ENCODE peak calls at places on chromosome 19, in eight cellular contexts. One of them, this sample, is unnamed.

GRCh38 chr19:15291089-15291488 is 41.2 kb downstream of the BRD4 start:
- DNase-seq in endodermal cell: no peak
- DNase-seq in brain microvascular endothelial cell: peak
- DNase-seq in adrenal gland: no peak
- DNase-seq in fibroblast of lung: peak
- DNase-seq in uterus: no peak
- DNase-seq in body of pancreas: no peak
- DNase-seq in cardiac fibroblast: peak
- DNase-seq in this sample: no peak

GRCh38 chr19:47512183-47512947 is 2.5 kb downstream of the NAPA start:
- DNase-seq in endodermal cell: peak
- DNase-seq in brain microvascular endothelial cell: no peak
- DNase-seq in adrenal gland: peak
- DNase-seq in fibroblast of lung: peak
- DNase-seq in uterus: peak
- DNase-seq in body of pancreas: peak
- DNase-seq in cardiac fibroblast: peak
- DNase-seq in this sample: peak

GRCh38 chr19:49497790-49498106 is 1.5 kb downstream of the RPS11 start:
- DNase-seq in endodermal cell: no peak
- DNase-seq in brain microvascular endothelial cell: no peak
- DNase-seq in adrenal gland: no peak
- DNase-seq in fibroblast of lung: no peak
- DNase-seq in uterus: no peak
- DNase-seq in body of pancreas: no peak
- DNase-seq in cardiac fibroblast: no peak
- DNase-seq in this sample: no peak

GRCh38 chr19:35977446-35978222 is 17.4 kb upstream of the SDHAF1 start:
- DNase-seq in endodermal cell: peak
- DNase-seq in brain microvascular endothelial cell: no peak
- DNase-seq in adrenal gland: no peak
- DNase-seq in fibroblast of lung: no peak
- DNase-seq in uterus: no peak
- DNase-seq in body of pancreas: no peak
- DNase-seq in cardiac fibroblast: no peak
- DNase-seq in this sample: peak

GRCh38 chr19:1050989-1051788 is 11.3 kb downstream of the ABCA7 start:
- DNase-seq in endodermal cell: no peak
- DNase-seq in brain microvascular endothelial cell: no peak
- DNase-seq in adrenal gland: no peak
- DNase-seq in fibroblast of lung: no peak
- DNase-seq in uterus: no peak
- DNase-seq in body of pancreas: no peak
- DNase-seq in cardiac fibroblast: no peak
- DNase-seq in this sample: no peak

GRCh38 chr19:39941615-39942507 is 7.4 kb upstream of the FCGBP start:
- DNase-seq in endodermal cell: no peak
- DNase-seq in brain microvascular endothelial cell: peak
- DNase-seq in adrenal gland: no peak
- DNase-seq in fibroblast of lung: peak
- DNase-seq in uterus: no peak
- DNase-seq in body of pancreas: no peak
- DNase-seq in cardiac fibroblast: peak
- DNase-seq in this sample: peak

GRCh38 chr19:39506944-39507714 is 7.8 kb upstream of the SELENOV start:
- DNase-seq in endodermal cell: peak
- DNase-seq in brain microvascular endothelial cell: peak
- DNase-seq in adrenal gland: no peak
- DNase-seq in fibroblast of lung: peak
- DNase-seq in uterus: no peak
- DNase-seq in body of pancreas: no peak
- DNase-seq in cardiac fibroblast: peak
- DNase-seq in this sample: peak

GRCh38 chr19:647566-648284 is 8.0 kb downstream of the FGF22 start:
- DNase-seq in endodermal cell: no peak
- DNase-seq in brain microvascular endothelial cell: no peak
- DNase-seq in adrenal gland: no peak
- DNase-seq in fibroblast of lung: no peak
- DNase-seq in uterus: no peak
- DNase-seq in body of pancreas: no peak
- DNase-seq in cardiac fibroblast: no peak
- DNase-seq in this sample: no peak

GRCh38 chr19:38711726-38712153 is 32.5 kb downstream of the CAPN12 start:
- DNase-seq in endodermal cell: no peak
- DNase-seq in brain microvascular endothelial cell: peak
- DNase-seq in adrenal gland: peak
- DNase-seq in fibroblast of lung: peak
- DNase-seq in uterus: no peak
- DNase-seq in body of pancreas: peak
- DNase-seq in cardiac fibroblast: peak
- DNase-seq in this sample: no peak

DNA sequence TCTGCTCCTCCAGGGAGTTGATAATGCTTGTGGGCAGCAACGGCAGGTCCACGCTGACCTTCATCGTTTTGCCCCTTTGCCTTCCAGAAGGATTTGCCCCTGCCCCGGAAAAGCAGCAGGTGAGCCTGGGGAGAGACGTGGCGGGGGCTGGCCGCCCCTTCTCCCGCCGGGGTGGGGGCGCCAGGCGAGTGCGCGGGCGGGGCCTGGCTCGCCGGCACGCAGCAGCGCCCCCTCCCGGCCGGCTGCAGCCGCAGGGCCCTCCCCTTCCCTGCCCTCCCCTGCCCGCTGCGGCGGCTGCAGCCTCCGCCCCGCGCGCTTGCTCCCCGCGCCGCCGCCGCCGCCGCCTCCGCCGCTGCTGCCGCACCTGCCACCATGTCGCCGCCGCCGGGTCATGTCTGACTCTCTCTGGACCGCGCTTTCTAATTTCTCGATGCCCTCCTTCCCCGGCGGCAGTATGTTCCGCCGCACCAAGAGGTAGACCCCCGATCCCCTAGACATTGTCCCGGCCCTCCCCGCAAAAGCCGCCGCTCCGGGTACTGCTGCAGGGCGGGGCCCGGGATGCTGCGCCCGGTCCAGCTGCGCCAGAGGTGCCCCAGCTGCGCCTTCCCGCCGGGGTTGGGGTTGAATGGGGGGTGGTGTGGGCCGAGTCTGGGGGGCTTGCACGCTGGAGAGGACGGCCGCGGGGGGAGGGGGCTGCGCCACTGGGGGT is at the start of gene MAST1:
- DNase-seq in endodermal cell: peak
- DNase-seq in brain microvascular endothelial cell: no peak
- DNase-seq in adrenal gland: no peak
- DNase-seq in fibroblast of lung: no peak
- DNase-seq in uterus: no peak
- DNase-seq in body of pancreas: peak
- DNase-seq in cardiac fibroblast: no peak
- DNase-seq in this sample: peak
- TF ChIP-seq CTCF in endodermal cell: peak
- TF ChIP-seq CTCF in brain microvascular endothelial cell: peak
- TF ChIP-seq CTCF in adrenal gland: peak
- TF ChIP-seq CTCF in fibroblast of lung: no peak
- TF ChIP-seq CTCF in uterus: peak
- TF ChIP-seq CTCF in body of pancreas: no peak
- TF ChIP-seq CTCF in cardiac fibroblast: no peak
- TF ChIP-seq CTCF in this sample: peak

DNA sequence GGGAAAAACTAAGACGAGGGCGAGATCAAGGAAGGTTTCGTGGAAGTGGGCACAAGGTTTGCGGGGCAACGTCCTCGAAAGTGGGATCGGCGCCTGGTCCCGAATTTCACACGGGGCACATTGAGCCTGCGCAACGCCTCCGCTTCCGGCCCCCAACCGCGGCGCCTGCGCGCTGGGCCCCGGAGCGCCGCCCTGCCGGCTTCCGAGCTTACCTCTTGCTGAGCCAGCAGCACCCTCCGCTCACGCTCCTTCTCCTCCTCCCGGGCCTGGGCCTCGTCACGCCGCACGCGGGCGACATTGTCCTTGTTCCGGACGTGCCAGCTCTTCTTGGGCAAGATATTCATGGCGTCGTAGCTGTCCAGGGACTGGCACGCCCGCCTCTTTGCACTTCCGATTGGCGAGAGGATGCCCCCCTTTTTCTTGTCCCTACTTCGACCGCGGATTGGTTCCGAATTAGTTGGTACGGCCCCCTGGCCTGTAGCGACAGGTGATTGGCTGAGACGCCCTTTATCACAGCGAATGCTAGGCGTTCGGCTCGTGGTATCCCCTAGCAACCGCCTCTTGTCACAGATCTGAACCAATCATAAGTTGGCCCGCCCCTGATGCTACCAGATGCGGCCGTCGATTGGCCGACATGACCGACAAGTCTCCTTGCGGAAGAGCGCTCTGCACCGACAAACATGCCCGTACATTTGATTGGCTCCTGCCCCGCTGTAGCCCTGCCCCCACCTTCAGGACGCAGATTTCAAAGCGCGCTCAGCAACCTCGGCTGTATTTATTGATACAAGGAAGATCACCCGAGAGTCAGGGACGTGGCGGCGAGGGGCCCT is at the start of gene LENG1:
- DNase-seq in endodermal cell: peak
- DNase-seq in brain microvascular endothelial cell: peak
- DNase-seq in adrenal gland: peak
- DNase-seq in fibroblast of lung: peak
- DNase-seq in uterus: peak
- DNase-seq in body of pancreas: peak
- DNase-seq in cardiac fibroblast: peak
- DNase-seq in this sample: peak
- TF ChIP-seq CTCF in endodermal cell: peak
- TF ChIP-seq CTCF in brain microvascular endothelial cell: peak
- TF ChIP-seq CTCF in adrenal gland: no peak
- TF ChIP-seq CTCF in fibroblast of lung: peak
- TF ChIP-seq CTCF in uterus: peak
- TF ChIP-seq CTCF in body of pancreas: no peak
- TF ChIP-seq CTCF in cardiac fibroblast: peak
- TF ChIP-seq CTCF in this sample: peak

GRCh38 chr19:41887711-41888382 is 4.9 kb downstream of the ARHGEF1 start:
- DNase-seq in endodermal cell: peak
- DNase-seq in brain microvascular endothelial cell: no peak
- DNase-seq in adrenal gland: no peak
- DNase-seq in fibroblast of lung: peak
- DNase-seq in uterus: no peak
- DNase-seq in body of pancreas: peak
- DNase-seq in cardiac fibroblast: peak
- DNase-seq in this sample: peak

GRCh38 chr19:41889896-41890295 is 6.9 kb downstream of the ARHGEF1 start:
- DNase-seq in endodermal cell: no peak
- DNase-seq in brain microvascular endothelial cell: no peak
- DNase-seq in adrenal gland: no peak
- DNase-seq in fibroblast of lung: no peak
- DNase-seq in uterus: no peak
- DNase-seq in body of pancreas: no peak
- DNase-seq in cardiac fibroblast: no peak
- DNase-seq in this sample: no peak

GRCh38 chr19:41888926-41889325 is 5.9 kb downstream of the ARHGEF1 start:
- DNase-seq in endodermal cell: no peak
- DNase-seq in brain microvascular endothelial cell: no peak
- DNase-seq in adrenal gland: no peak
- DNase-seq in fibroblast of lung: no peak
- DNase-seq in uterus: no peak
- DNase-seq in body of pancreas: no peak
- DNase-seq in cardiac fibroblast: no peak
- DNase-seq in this sample: no peak

GRCh38 chr19:41883821-41884733 is 1.1 kb downstream of the ARHGEF1 start:
- DNase-seq in endodermal cell: peak
- DNase-seq in brain microvascular endothelial cell: peak
- DNase-seq in adrenal gland: peak
- DNase-seq in fibroblast of lung: peak
- DNase-seq in uterus: peak
- DNase-seq in body of pancreas: peak
- DNase-seq in cardiac fibroblast: peak
- DNase-seq in this sample: peak

GRCh38 chr19:41886761-41887710 is 4.1 kb downstream of the ARHGEF1 start:
- DNase-seq in endodermal cell: no peak
- DNase-seq in brain microvascular endothelial cell: no peak
- DNase-seq in adrenal gland: no peak
- DNase-seq in fibroblast of lung: no peak
- DNase-seq in uterus: no peak
- DNase-seq in body of pancreas: no peak
- DNase-seq in cardiac fibroblast: no peak
- DNase-seq in this sample: no peak
- TF ChIP-seq CTCF in endodermal cell: no peak
- TF ChIP-seq CTCF in brain microvascular endothelial cell: no peak
- TF ChIP-seq CTCF in adrenal gland: no peak
- TF ChIP-seq CTCF in fibroblast of lung: no peak
- TF ChIP-seq CTCF in uterus: no peak
- TF ChIP-seq CTCF in body of pancreas: no peak
- TF ChIP-seq CTCF in cardiac fibroblast: no peak
- TF ChIP-seq CTCF in this sample: no peak

DNA sequence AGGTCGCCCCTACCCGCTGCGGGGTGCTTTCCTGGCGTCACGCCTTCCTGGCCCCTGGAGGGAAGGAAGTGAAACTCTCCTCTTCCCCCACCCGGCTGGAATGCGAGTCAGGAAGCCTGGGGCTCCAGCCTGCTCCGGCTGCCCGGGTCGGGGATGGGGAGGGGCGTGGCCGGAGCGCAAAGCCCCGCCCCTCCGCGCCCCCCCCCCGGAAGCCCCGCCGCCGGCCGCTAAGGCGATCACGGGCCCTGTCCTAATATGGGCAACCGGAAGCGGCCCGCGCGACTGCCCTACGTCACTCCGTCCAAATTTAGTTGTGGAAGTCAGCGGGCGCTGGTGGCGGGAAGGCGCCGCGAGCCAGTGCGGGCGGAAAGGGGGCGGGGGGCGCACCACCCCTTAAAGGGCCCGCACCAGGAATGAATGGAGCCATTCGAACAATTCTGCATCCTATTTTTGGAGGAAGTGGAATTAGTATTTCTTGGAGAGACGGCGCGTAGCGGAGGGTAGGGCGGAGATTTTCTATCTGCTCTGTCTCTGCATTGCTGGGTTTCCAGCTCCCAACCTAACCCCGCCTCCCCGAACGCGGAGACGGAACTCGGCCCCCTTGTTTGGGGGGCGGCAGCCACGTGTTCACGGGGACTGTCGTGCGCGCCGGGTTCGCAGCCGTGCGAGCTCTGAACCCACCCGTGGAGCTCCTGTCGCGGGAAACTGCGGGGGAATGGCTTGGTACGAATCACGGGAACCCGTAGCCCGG is 1.6 kb downstream of the IER2 start:
- DNase-seq in endodermal cell: peak
- DNase-seq in brain microvascular endothelial cell: peak
- DNase-seq in adrenal gland: peak
- DNase-seq in fibroblast of lung: peak
- DNase-seq in uterus: peak
- DNase-seq in body of pancreas: peak
- DNase-seq in cardiac fibroblast: peak
- DNase-seq in this sample: peak
- TF ChIP-seq CTCF in endodermal cell: peak
- TF ChIP-seq CTCF in brain microvascular endothelial cell: peak
- TF ChIP-seq CTCF in adrenal gland: no peak
- TF ChIP-seq CTCF in fibroblast of lung: peak
- TF ChIP-seq CTCF in uterus: peak
- TF ChIP-seq CTCF in body of pancreas: no peak
- TF ChIP-seq CTCF in cardiac fibroblast: no peak
- TF ChIP-seq CTCF in this sample: no peak

GRCh38 chr19:2540646-2541454 is 64.9 kb downstream of the GADD45B start:
- DNase-seq in endodermal cell: peak
- DNase-seq in brain microvascular endothelial cell: peak
- DNase-seq in adrenal gland: peak
- DNase-seq in fibroblast of lung: peak
- DNase-seq in uterus: peak
- DNase-seq in body of pancreas: peak
- DNase-seq in cardiac fibroblast: peak
- DNase-seq in this sample: peak
- TF ChIP-seq CTCF in endodermal cell: peak
- TF ChIP-seq CTCF in brain microvascular endothelial cell: peak
- TF ChIP-seq CTCF in adrenal gland: peak
- TF ChIP-seq CTCF in fibroblast of lung: peak
- TF ChIP-seq CTCF in uterus: peak
- TF ChIP-seq CTCF in body of pancreas: no peak
- TF ChIP-seq CTCF in cardiac fibroblast: peak
- TF ChIP-seq CTCF in this sample: no peak

This sample was measured in Calu3.